ENCODE peak calls at places on chromosomes 6 and 20, in seven cellular contexts. K is mesendoderm, J is neuronal stem cell, B is H9, T is mesenchymal stem cell, N is trophoblast cell, H is H1. U is an unnamed sample.
A peak's percentile ranks its signal among the peaks of the same experiment; 100 is the strongest.

GRCh38 chr6:111499269-111499793 is 16.3 kb upstream of the REV3L start:
- DNase-seq in T (no peak), K (no peak), B (no peak), N (no peak), J (no peak), H (no peak), U (no peak)

GRCh38 chr6:127880452-127880851 is 20.4 kb downstream of the THEMIS start:
- DNase-seq in K (no peak), J (no peak), B (no peak), N (no peak), H (no peak), T (no peak), U (no peak)

GRCh38 chr6:70763754-70764153 is 96.1 kb downstream of the SMAP1 start:
- DNase-seq in H (no peak), B (no peak), K (peak; percentile 23), N (peak; percentile 10), T (peak; percentile 29), J (no peak), U (peak; percentile 18)

GRCh38 chr6:38239719-38240451 is 399.8 kb downstream of the BTBD9 start:
- DNase-seq in H (no peak), N (no peak), J (no peak), B (no peak), K (peak; percentile 79), T (no peak), U (peak; percentile 72)

GRCh38 chr6:42417641-42418112 is 34.0 kb downstream of the TRERF1 start:
- DNase-seq in J (no peak), T (no peak), B (no peak), K (no peak), N (no peak), H (no peak), U (no peak)

GRCh38 chr20:53737404-53738038 is 143.9 kb upstream of the ZNF217 start:
- DNase-seq in J (no peak), B (no peak), K (no peak), H (no peak), N (peak; percentile 42), T (peak; percentile 17), U (no peak)

GRCh38 chr20:13852321-13852720 is 67.5 kb downstream of the NDUFAF5 start:
- DNase-seq in H (no peak), J (no peak), T (no peak), N (no peak), K (no peak), B (no peak), U (no peak)

GRCh38 chr6:54847799-54848597 is 1.4 kb downstream of the FAM83B start:
- DNase-seq in T (peak; percentile 42), J (no peak), H (no peak), K (peak; percentile 30), B (no peak), N (peak; percentile 70), U (peak; percentile 74)

GRCh38 chr6:35487653-35488516 is 9.0 kb downstream of the TEAD3 start:
- DNase-seq in N (peak; percentile 67), B (peak; percentile 62), H (peak; percentile 53), T (no peak), K (no peak), J (no peak), U (peak; percentile 54)

GRCh38 chr6:6722195-6722594 is 133.7 kb downstream of the LY86 start:
- DNase-seq in T (no peak), K (no peak), B (no peak), N (no peak), J (no peak), H (no peak), U (no peak)

GRCh38 chr6:21227486-21227885 is 366.1 kb upstream of the SOX4 start:
- DNase-seq in N (peak; percentile 88), T (no peak), B (no peak), J (no peak), K (no peak), H (no peak), U (peak; percentile 54)

GRCh38 chr20:50218987-50219435 is 28.4 kb downstream of the CEBPB start:
- DNase-seq in N (no peak), K (no peak), B (no peak), H (no peak), J (no peak), T (no peak), U (no peak)

GRCh38 chr6:107840636-107841264 is 16.6 kb upstream of the SCML4 start:
- DNase-seq in B (no peak), J (no peak), H (peak; percentile 17), T (no peak), K (no peak), N (no peak), U (no peak)

GRCh38 chr20:6381887-6382286 is 259.1 kb upstream of the FERMT1 start:
- DNase-seq in B (no peak), H (no peak), N (peak; percentile 32), T (peak; percentile 62), J (peak; percentile 20), K (peak; percentile 85), U (peak; percentile 44)

GRCh38 chr20:5433352-5433751 is 116.6 kb upstream of the PROKR2 start:
- DNase-seq in K (no peak), H (no peak), N (no peak), J (no peak), B (no peak), T (no peak), U (no peak)

GRCh38 chr20:50073500-50073899 is 39.5 kb downstream of the UBE2V1 start:
- DNase-seq in J (no peak), N (no peak), H (no peak), T (no peak), K (no peak), B (no peak), U (no peak)

GRCh38 chr6:14665827-14666724 is 548.5 kb downstream of the CD83 start:
- DNase-seq in N (peak; percentile 81), T (peak; percentile 99), J (no peak), B (no peak), K (no peak), H (no peak), U (peak; percentile 100)

GRCh38 chr20:5715068-5715841 is 34.9 kb upstream of the SHLD1 start:
- DNase-seq in N (no peak), J (no peak), K (no peak), H (no peak), T (no peak), B (no peak), U (no peak)

GRCh38 chr6:89260832-89261231 is 43.7 kb upstream of the GABRR1 start:
- DNase-seq in H (peak; percentile 32), B (no peak), K (no peak), J (no peak), T (peak; percentile 9), N (no peak), U (no peak)

GRCh38 chr6:55450007-55450406 is 122.7 kb downstream of the GFRAL start:
- DNase-seq in J (no peak), K (no peak), H (no peak), T (peak; percentile 28), N (no peak), B (no peak), U (peak; percentile 27)

DNA sequence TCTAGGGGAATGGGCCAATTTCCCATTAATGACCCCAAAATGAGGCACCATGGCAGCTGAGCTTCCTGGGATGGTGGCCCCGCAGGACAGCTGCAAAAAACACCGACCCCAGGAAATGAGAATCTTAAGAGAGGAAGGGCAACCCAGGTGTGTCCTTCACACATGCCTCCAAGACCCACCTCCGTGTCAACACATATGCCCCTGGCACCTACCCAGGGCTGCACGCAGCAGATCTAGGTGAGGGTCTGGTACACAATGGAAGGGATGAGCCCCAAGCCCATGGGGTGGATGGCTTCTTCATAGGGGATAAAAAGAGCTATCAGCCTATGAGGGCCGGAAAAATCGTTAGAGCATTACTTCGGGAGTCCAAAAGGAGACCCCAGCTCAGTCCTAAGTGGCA is 9.5 kb downstream of the MTCH1 start:
- DNase-seq in H (no peak), B (no peak), N (no peak), K (no peak), J (no peak), T (no peak), U (no peak)
- H3K18ac ChIP-seq in H (no peak overlapping the region), B (no peak overlapping the region), N (no peak overlapping the region), K (no peak overlapping the region), J (no peak overlapping the region), T (no peak overlapping the region), U (no peak overlapping the region)

GRCh38 chr20:2822073-2822472 is 5.9 kb downstream of the TMEM239 start:
- DNase-seq in N (no peak), K (no peak), T (no peak), H (peak; percentile 39), B (no peak), J (no peak), U (peak; percentile 30)

GRCh38 chr20:2825770-2826169 is 9.6 kb downstream of the TMEM239 start:
- DNase-seq in T (no peak), J (no peak), H (no peak), B (no peak), K (no peak), N (no peak), U (no peak)

GRCh38 chr20:2820896-2821869 is 5.0 kb downstream of the TMEM239 start:
- DNase-seq in J (no peak), B (peak; percentile 70), T (no peak), H (peak; percentile 60), K (peak; percentile 39), N (peak; percentile 22), U (no peak)

GRCh38 chr20:2829376-2829775 is 11.1 kb downstream of the PCED1A start:
- DNase-seq in B (no peak), H (no peak), J (no peak), T (no peak), K (no peak), N (no peak), U (no peak)

DNA sequence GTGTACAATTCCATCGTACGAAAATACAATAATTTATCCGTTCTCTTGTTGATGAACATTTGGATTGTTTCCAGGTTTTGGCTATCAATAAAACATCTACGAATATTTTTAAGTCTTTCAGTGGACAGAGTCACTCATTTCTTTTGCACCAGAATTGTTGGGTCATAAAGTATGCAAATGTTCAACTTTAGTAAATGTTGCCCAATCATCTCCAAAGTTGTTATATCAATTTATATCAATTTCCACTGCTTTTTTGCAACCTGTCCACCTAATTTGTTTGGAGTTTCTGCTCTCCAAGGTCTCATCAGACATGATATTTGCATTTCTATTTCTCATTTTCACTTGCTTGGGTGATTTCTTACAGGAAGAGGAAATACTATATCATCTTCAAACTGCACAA is 10.5 kb downstream of the TMEM239 start:
- DNase-seq in B (no peak), J (no peak), T (no peak), H (no peak), K (no peak), N (no peak), U (no peak)
- H3K18ac ChIP-seq in B (no peak overlapping the region), J (no peak overlapping the region), T (no peak overlapping the region), H (no peak overlapping the region), K (no peak overlapping the region), N (no peak overlapping the region), U (no peak overlapping the region)

GRCh38 chr6:43964659-43965570 is 162.3 kb downstream of the MRPL14 start:
- DNase-seq in H (peak; percentile 41), B (peak; percentile 28), N (no peak), J (no peak), K (peak; percentile 28), T (no peak), U (no peak)
- H3K18ac ChIP-seq in H (peak overlapping the region; percentile 68), B (no peak overlapping the region), N (no peak overlapping the region), J (peak overlapping the region; percentile 62), K (peak overlapping the region; percentile 25), T (no peak overlapping the region), U (no peak overlapping the region)

GRCh38 chr6:78810146-78810545 is 57.2 kb upstream of the IRAK1BP1 start:
- DNase-seq in J (peak; percentile 38), B (peak; percentile 55), K (peak; percentile 75), T (peak; percentile 42), N (peak; percentile 16), H (no peak), U (peak; percentile 50)

GRCh38 chr6:78808356-78808891 is 58.9 kb upstream of the IRAK1BP1 start:
- DNase-seq in B (no peak), K (no peak), H (no peak), J (no peak), T (no peak), N (no peak), U (no peak)

GRCh38 chr6:78808933-78809332 is 58.4 kb upstream of the IRAK1BP1 start:
- DNase-seq in H (no peak), T (no peak), B (no peak), J (no peak), K (no peak), N (no peak), U (no peak)

GRCh38 chr6:78810698-78811097 is 56.7 kb upstream of the IRAK1BP1 start:
- DNase-seq in B (no peak), K (no peak), T (no peak), H (no peak), N (peak; percentile 42), J (no peak), U (peak; percentile 31)
- H3K18ac ChIP-seq in B (no peak overlapping the region), K (no peak overlapping the region), T (no peak overlapping the region), H (no peak overlapping the region), N (no peak overlapping the region), J (no peak overlapping the region), U (no peak overlapping the region)